ENCODE peak calls at places on chromosomes 13 and 19, in four cellular contexts. X, U, P and F are unnamed samples.

GRCh38 chr13:85709072-85709471 is 90.1 kb downstream of the SLITRK6 start:
- DNase-seq in X (no peak), U (no peak), P (no peak), F (no peak)

GRCh38 chr19:49997709-49998108 is 27.5 kb downstream of the VRK3 start:
- DNase-seq in X (no peak), U (no peak), P (no peak), F (no peak)

GRCh38 chr19:4284176-4284958 is 5.3 kb downstream of the SHD start:
- DNase-seq in X (no peak), U (no peak), P (no peak), F (no peak)

GRCh38 chr19:48724796-48725753 is 5.5 kb upstream of the MAMSTR start:
- DNase-seq in X (no peak), U (no peak), P (no peak), F (peak)

GRCh38 chr19:55368701-55369563 is 1.3 kb downstream of the IL11 start:
- DNase-seq in X (no peak), U (no peak), P (no peak), F (peak)

GRCh38 chr13:100565291-100565690 is 23.3 kb downstream of the GGACT start:
- DNase-seq in X (no peak), U (no peak), P (no peak), F (no peak)

GRCh38 chr19:33207903-33208302 is 13.8 kb downstream of the LRP3 start:
- DNase-seq in X (no peak), U (no peak), P (no peak), F (no peak)

GRCh38 chr13:40452741-40453665 is 213.4 kb downstream of the FOXO1 start:
- DNase-seq in X (no peak), U (no peak), P (no peak), F (no peak)

GRCh38 chr19:2578391-2578826 is 102.5 kb downstream of the GADD45B start:
- DNase-seq in X (no peak), U (no peak), P (no peak), F (peak)

GRCh38 chr19:53102186-53102585 is 1.0 kb downstream of the ZNF160 start:
- DNase-seq in X (no peak), U (no peak), P (no peak), F (no peak)

GRCh38 chr13:33452873-33453558 is 167.5 kb upstream of the STARD13 start:
- DNase-seq in X (no peak), U (no peak), P (no peak), F (no peak)

GRCh38 chr19:57008432-57008831 is 111.4 kb upstream of the USP29 start:
- DNase-seq in X (no peak), U (no peak), P (no peak), F (no peak)

GRCh38 chr19:3980353-3981251 is 4.7 kb downstream of the EEF2 start:
- DNase-seq in X (no peak), U (no peak), P (no peak), F (no peak)

GRCh38 chr19:28377077-28377476 is 835.9 kb downstream of the UQCRFS1 start:
- DNase-seq in X (no peak), U (no peak), P (no peak), F (no peak)

GRCh38 chr13:34085199-34085598 is 267.2 kb downstream of the RFC3 start:
- DNase-seq in X (no peak), U (no peak), P (no peak), F (no peak)

GRCh38 chr13:98324105-98324504 is 147.0 kb upstream of the RNF113B start:
- DNase-seq in X (no peak), U (no peak), P (no peak), F (no peak)

GRCh38 chr13:49370390-49370789 is 73.5 kb downstream of the CAB39L start:
- DNase-seq in X (no peak), U (no peak), P (no peak), F (no peak)

GRCh38 chr19:17468302-17469091 is 1.8 kb upstream of the SLC27A1 start:
- DNase-seq in X (no peak), U (no peak), P (no peak), F (no peak)